ENCODE peak calls at places on chromosomes 7 and 10, in four cellular contexts. V is K562, Y is HCT116, R is HepG2. I is an unnamed sample. For H3K9me3, the result is how much of the 10 kb centered on the place peaks cover.

GRCh38 chr10:86138551-86139065 is 228.0 kb downstream of the GRID1 start:
- DNase-seq in V (no peak), Y (no peak), R (no peak), I (no peak)

GRCh38 chr10:24866615-24867583 is 85.5 kb downstream of the PRTFDC1 start:
- DNase-seq in V (peak), Y (no peak), R (peak), I (no peak)

GRCh38 chr10:61757525-61758397 is 95.0 kb downstream of the CABCOCO1 start:
- DNase-seq in V (no peak), Y (no peak), R (no peak), I (no peak)

GRCh38 chr7:104848386-104848990 is 165.5 kb upstream of the KMT2E start:
- DNase-seq in V (peak), Y (peak), R (peak), I (peak)

GRCh38 chr10:110672580-110672919 is 28.4 kb downstream of the RBM20 start:
- DNase-seq in V (no peak), Y (no peak), R (no peak), I (no peak)

GRCh38 chr7:131067220-131067619 is 260.5 kb upstream of the MKLN1 start:
- DNase-seq in V (no peak), Y (no peak), R (no peak), I (no peak)

GRCh38 chr10:122461367-122461728 is at the start of gene HTRA1:
- DNase-seq in V (no peak), Y (no peak), R (no peak), I (no peak)

GRCh38 chr10:129993621-129994020 is 29.5 kb upstream of the EBF3 start:
- DNase-seq in V (no peak), Y (no peak), R (no peak), I (no peak)

GRCh38 chr7:157595086-157595855 is 258.5 kb downstream of the DNAJB6 start:
- DNase-seq in V (no peak), Y (no peak), R (no peak), I (no peak)

GRCh38 chr10:20986049-20986448 is 88.9 kb upstream of the NEBL start:
- DNase-seq in V (no peak), Y (no peak), R (peak), I (no peak)

GRCh38 chr10:65945071-65945470 is 980.8 kb upstream of the LRRTM3 start:
- DNase-seq in V (no peak), Y (no peak), R (no peak), I (no peak)

GRCh38 chr10:23449677-23450220 is 10.9 kb downstream of the OTUD1 start:
- DNase-seq in V (no peak), Y (no peak), R (no peak), I (no peak)

GRCh38 chr10:17005621-17006566 is 123.7 kb downstream of the CUBN start:
- DNase-seq in V (no peak), Y (no peak), R (no peak), I (no peak)

GRCh38 chr7:76396039-76396732 is 13.3 kb downstream of the SSC4D start:
- DNase-seq in V (no peak), Y (no peak), R (no peak), I (no peak)

GRCh38 chr7:47739901-47740300 is 158.0 kb upstream of the TNS3 start:
- DNase-seq in V (no peak), Y (no peak), R (no peak), I (no peak)

GRCh38 chr10:66941491-66941890 is 15.7 kb downstream of the LRRTM3 start:
- DNase-seq in V (no peak), Y (no peak), R (no peak), I (no peak)

GRCh38 chr10:89224697-89225443 is 17.8 kb upstream of the CH25H start:
- DNase-seq in V (no peak), Y (no peak), R (no peak), I (no peak)
- H3K9me3 ChIP-seq in V (under half), Y (under half), R (under half), I (under half)

GRCh38 chr7:12066561-12066960 is 144.5 kb upstream of the TMEM106B start:
- DNase-seq in V (no peak), Y (peak), R (peak), I (peak)

GRCh38 chr7:12067156-12067831 is 143.8 kb upstream of the TMEM106B start:
- DNase-seq in V (peak), Y (peak), R (peak), I (no peak)

GRCh38 chr7:12064716-12065115 is 146.4 kb upstream of the TMEM106B start:
- DNase-seq in V (no peak), Y (no peak), R (no peak), I (no peak)

GRCh38 chr7:12069757-12070156 is 141.3 kb upstream of the TMEM106B start:
- DNase-seq in V (no peak), Y (no peak), R (no peak), I (no peak)

GRCh38 chr7:12066004-12066403 is 145.1 kb upstream of the TMEM106B start:
- DNase-seq in V (no peak), Y (peak), R (no peak), I (peak)
- TF ChIP-seq CTCF in V (no peak), Y (no peak), R (no peak), I (no peak)

GRCh38 chr7:2476298-2476697 is at the start of gene GRIFIN:
- DNase-seq in V (no peak), Y (no peak), R (no peak), I (no peak)

GRCh38 chr7:2478800-2479199 is 2.6 kb upstream of the GRIFIN start:
- DNase-seq in V (no peak), Y (no peak), R (no peak), I (no peak)

GRCh38 chr7:2476776-2477446 is 713 bp upstream of the GRIFIN start:
- DNase-seq in V (no peak), Y (no peak), R (no peak), I (no peak)

GRCh38 chr7:2478387-2478760 is 2.2 kb upstream of the GRIFIN start:
- DNase-seq in V (no peak), Y (no peak), R (no peak), I (no peak)

DNA sequence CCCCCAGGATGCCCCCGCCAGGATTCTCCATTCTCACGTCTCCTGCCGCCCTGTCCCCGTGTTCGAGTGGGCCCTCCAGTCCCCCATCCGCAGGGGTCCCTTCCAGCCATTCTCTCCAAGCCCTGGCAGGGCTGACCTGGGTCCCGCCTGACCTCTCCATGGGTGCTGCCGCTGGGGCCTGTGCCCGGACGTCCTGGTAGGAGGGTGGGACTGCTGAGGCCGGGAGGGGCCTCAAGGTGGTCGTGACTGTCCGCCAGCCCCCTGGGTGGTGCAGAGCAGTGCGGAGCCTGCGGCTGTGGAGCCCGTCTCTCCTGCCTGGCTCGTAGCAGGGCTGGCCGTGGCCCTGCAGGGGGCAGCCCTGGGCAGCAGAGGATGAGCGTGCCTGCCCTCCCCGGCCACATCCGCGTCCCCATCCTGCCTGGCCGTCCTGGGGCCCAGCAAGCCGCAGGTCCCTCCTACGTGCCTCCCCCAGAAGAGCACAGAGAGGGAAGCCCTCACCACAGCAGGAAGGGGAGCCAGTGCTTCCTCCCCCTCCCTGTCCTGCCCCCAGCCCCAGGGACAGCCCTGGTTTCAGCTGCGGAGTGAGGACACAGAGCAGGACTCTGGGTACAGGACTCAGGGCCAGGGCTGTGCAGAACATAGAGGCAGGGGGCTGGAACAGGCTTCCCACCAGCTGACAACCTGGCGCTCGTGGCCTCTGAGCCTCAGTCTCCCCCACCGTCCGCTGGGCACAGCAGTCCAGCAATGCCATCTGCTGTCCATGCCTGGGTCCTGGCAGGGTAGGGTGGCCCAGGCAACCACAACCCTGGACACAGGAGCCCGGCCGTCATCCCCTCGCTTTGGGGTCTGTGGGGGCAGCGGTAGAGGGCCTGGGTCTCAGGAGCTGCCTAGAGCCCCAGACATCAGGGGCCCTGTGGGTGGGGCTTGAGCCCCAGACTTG is 1.5 kb upstream of the GRIFIN start:
- DNase-seq in V (peak), Y (peak), R (peak), I (no peak)
- TF ChIP-seq TCF7L2 in V (no peak), Y (no peak), R (no peak), I (no peak)

DNA sequence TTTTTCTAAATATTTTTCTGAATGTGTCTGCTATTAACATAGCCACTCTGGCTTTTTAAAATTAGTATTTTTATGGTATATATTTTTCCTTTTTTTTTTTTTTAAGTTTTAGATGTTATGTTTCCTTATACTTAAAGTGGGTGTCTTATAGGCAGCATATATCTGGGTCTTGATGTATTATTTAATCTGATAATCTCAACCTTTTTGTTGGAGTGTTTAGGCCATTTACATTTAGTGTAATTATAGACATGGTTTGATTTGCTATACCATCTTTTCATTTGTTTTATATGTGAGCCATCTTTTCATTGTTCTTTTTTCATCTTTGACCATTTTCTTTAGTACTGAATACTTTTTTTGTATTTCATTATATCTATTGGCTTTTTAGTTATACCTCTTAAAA is 45.0 kb downstream of the TRUB1 start:
- DNase-seq in V (no peak), Y (no peak), R (no peak), I (no peak)
- H3K9me3 ChIP-seq in V (under half), Y (under half), R (under half), I (under half)

DNA sequence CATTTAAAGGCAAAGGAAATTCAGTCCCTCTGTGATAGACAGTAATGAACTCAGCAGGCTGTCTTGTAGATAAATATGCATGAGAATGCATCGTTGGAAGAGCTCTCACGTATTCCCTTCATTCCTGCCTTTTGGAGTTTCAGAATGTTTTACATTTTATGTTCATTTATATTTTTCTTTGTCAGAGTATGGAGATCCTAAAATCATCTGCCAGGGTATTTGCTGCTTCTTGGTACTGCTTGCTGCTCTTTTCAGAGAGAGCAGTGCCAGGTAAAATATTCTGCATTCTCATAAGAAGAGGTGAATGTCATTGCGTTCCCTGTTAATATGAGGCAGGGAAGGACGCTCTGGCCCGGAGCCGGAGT is 290.2 kb downstream of the CCDC3 start:
- DNase-seq in V (no peak), Y (no peak), R (no peak), I (no peak)
- TF ChIP-seq CTCF in V (no peak), Y (no peak), R (no peak), I (no peak)

GRCh38 chr7:13851756-13852155 is 137.7 kb downstream of the ETV1 start:
- DNase-seq in V (no peak), Y (no peak), R (no peak), I (no peak)
- TF ChIP-seq TCF7L2 in V (no peak), Y (no peak), R (no peak), I (no peak)

DNA sequence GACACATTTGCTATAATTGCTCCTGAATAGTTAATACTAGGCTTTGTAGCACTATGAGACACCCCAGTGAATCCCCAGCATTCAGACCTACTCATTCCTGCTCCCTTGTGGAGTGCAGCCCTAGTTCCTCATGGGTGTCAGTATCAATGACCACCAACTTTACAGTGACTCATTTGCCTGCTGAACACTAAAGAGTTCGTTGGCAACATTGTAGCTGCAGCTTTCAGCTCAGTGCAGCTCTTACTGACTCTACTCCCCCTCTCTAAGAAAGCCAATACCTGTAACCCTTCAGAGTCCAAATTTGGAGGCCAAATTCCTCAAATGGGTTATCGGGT is 127.1 kb upstream of the MTPN start:
- DNase-seq in V (no peak), Y (no peak), R (no peak), I (no peak)
- H3K9me3 ChIP-seq in V (under half), Y (under half), R (under half), I (under half)